ENCODE peak calls at places on chromosomes 16 and 17, in five cellular contexts. S, U, X, K and Z are unnamed samples.
A peak's percentile ranks its signal among the peaks of the same experiment; 100 is the strongest.

GRCh38 chr16:19844945-19845641 is 39.6 kb downstream of the GPRC5B start:
- DNase-seq in U (no peak), S (no peak), K (no peak), X (no peak), Z (no peak)

GRCh38 chr16:89288966-89289365 is 71.5 kb downstream of the ZNF778 start:
- DNase-seq in U (no peak), K (no peak), X (no peak), S (no peak), Z (no peak)

GRCh38 chr16:90008708-90009145 is 10.5 kb downstream of the DBNDD1 start:
- DNase-seq in S (no peak), X (no peak), K (no peak), U (no peak), Z (no peak)

GRCh38 chr17:31488982-31489294 is 97.5 kb downstream of the RAB11FIP4 start:
- DNase-seq in U (peak; percentile 43), S (peak; percentile 44), X (no peak), K (no peak), Z (no peak)

GRCh38 chr17:61519139-61519538 is 66.9 kb downstream of the TBX4 start:
- DNase-seq in S (no peak), X (no peak), K (no peak), U (no peak), Z (no peak)

GRCh38 chr16:17313085-17313611 is 157.6 kb downstream of the XYLT1 start:
- DNase-seq in S (no peak), U (no peak), K (peak; percentile 33), X (no peak), Z (no peak)

GRCh38 chr16:67447508-67448076 is 16.7 kb downstream of the HSD11B2 start:
- DNase-seq in X (no peak), U (peak; percentile 63), S (no peak), K (no peak), Z (no peak)

GRCh38 chr17:51258756-51259573 is 884 bp downstream of the MBTD1 start:
- DNase-seq in U (no peak), K (no peak), S (peak; percentile 58), X (no peak), Z (no peak)

GRCh38 chr17:78048346-78049292 is 79.9 kb downstream of the TMC6 start:
- DNase-seq in K (no peak), X (no peak), U (no peak), S (no peak), Z (no peak)

GRCh38 chr17:81314410-81315169 is 19.5 kb upstream of the SLC38A10 start:
- DNase-seq in K (no peak), S (no peak), X (no peak), U (no peak), Z (no peak)

GRCh38 chr16:2149630-2150417 is 1.4 kb downstream of the RAB26 start:
- DNase-seq in X (no peak), K (no peak), S (peak; percentile 70), U (no peak), Z (peak; percentile 67)

GRCh38 chr17:72580321-72581127 is 459.7 kb downstream of the SOX9 start:
- DNase-seq in K (no peak), X (no peak), U (peak; percentile 84), S (no peak), Z (no peak)

GRCh38 chr16:676565-677297 is 1.3 kb downstream of the RHBDL1 start:
- DNase-seq in K (no peak), S (no peak), U (peak; percentile 83), X (peak; percentile 83), Z (peak; percentile 97)

GRCh38 chr17:10285896-10286295 is 86.9 kb downstream of the MYH13 start:
- DNase-seq in U (no peak), K (no peak), S (no peak), X (no peak), Z (no peak)
- H3K27ac ChIP-seq in U (no peak overlapping the region), K (no peak overlapping the region), S (no peak overlapping the region), X (no peak overlapping the region), Z (no peak overlapping the region)

GRCh38 chr17:48001187-48001586 is 30.3 kb downstream of the CDK5RAP3 start:
- DNase-seq in U (no peak), S (no peak), X (peak; percentile 20), K (no peak), Z (no peak)
- H3K27ac ChIP-seq in U (no peak overlapping the region), S (no peak overlapping the region), X (no peak overlapping the region), K (no peak overlapping the region), Z (no peak overlapping the region)

GRCh38 chr17:4195306-4195705 is 52.3 kb downstream of the CYB5D2 start:
- DNase-seq in X (no peak), S (no peak), K (no peak), U (no peak), Z (no peak)
- H3K27ac ChIP-seq in X (no peak overlapping the region), S (no peak overlapping the region), K (no peak overlapping the region), U (no peak overlapping the region), Z (peak overlapping the region; percentile 31)

GRCh38 chr16:53084736-53085538 is 30.1 kb downstream of the CHD9 start:
- DNase-seq in K (no peak), X (no peak), S (no peak), U (no peak), Z (no peak)
- H3K27ac ChIP-seq in K (peak overlapping the region; percentile 91), X (peak overlapping the region; percentile 80), S (no peak overlapping the region), U (peak overlapping the region; percentile 84), Z (peak overlapping the region; percentile 95)

GRCh38 chr16:15573274-15573895 is 69.6 kb downstream of the MARF1 start:
- DNase-seq in S (no peak), U (no peak), X (no peak), K (no peak), Z (no peak)
- H3K27ac ChIP-seq in S (no peak overlapping the region), U (peak overlapping the region; percentile 50), X (no peak overlapping the region), K (no peak overlapping the region), Z (peak overlapping the region; percentile 45)

GRCh38 chr17:38466346-38467315 is 38.4 kb downstream of the ARHGAP23 start:
- DNase-seq in S (no peak), X (no peak), K (no peak), U (no peak), Z (no peak)

GRCh38 chr17:38464723-38465419 is 36.6 kb downstream of the ARHGAP23 start:
- DNase-seq in X (peak; percentile 83), K (peak; percentile 82), S (no peak), U (peak; percentile 70), Z (peak; percentile 90)

GRCh38 chr17:38465420-38466345 is 37.4 kb downstream of the ARHGAP23 start:
- DNase-seq in U (peak; percentile 42), K (peak; percentile 50), X (peak; percentile 64), S (no peak), Z (no peak)

GRCh38 chr17:38463451-38463858 is 35.2 kb downstream of the ARHGAP23 start:
- DNase-seq in U (no peak), K (peak; percentile 31), S (no peak), X (no peak), Z (no peak)

GRCh38 chr17:38464251-38464722 is 36.0 kb downstream of the ARHGAP23 start:
- DNase-seq in S (no peak), X (no peak), U (peak; percentile 50), K (peak; percentile 47), Z (no peak)
- H3K27ac ChIP-seq in S (no peak overlapping the region), X (peak overlapping the region; percentile 89), U (peak overlapping the region; percentile 85), K (peak overlapping the region; percentile 96), Z (peak overlapping the region; percentile 71)

GRCh38 chr16:22291860-22292692 is 5.1 kb upstream of the POLR3E start:
- DNase-seq in X (no peak), U (no peak), K (no peak), S (peak; percentile 50), Z (no peak)
- H3K27ac ChIP-seq in X (no peak overlapping the region), U (no peak overlapping the region), K (peak overlapping the region; percentile 24), S (no peak overlapping the region), Z (no peak overlapping the region)